ENCODE peak calls at places on chromosomes 3 and 15, in four cellular contexts. U, R, P and A are unnamed samples.

GRCh38 chr3:72655758-72656157 is 192.5 kb downstream of the SHQ1 start:
- ATAC-seq in U (no peak), R (no peak), P (no peak), A (no peak)

GRCh38 chr15:74203914-74204431 is 1.4 kb upstream of the STRA6 start:
- ATAC-seq in U (peak), R (no peak), P (no peak), A (no peak)

GRCh38 chr15:64901914-64902313 is 9.8 kb upstream of the ANKDD1A start:
- ATAC-seq in U (no peak), R (no peak), P (peak), A (no peak)

GRCh38 chr3:122358633-122359032 is 24.4 kb downstream of the MIX23 start:
- ATAC-seq in U (no peak), R (peak), P (no peak), A (no peak)

GRCh38 chr15:28084547-28084946 is 14.6 kb downstream of the OCA2 start:
- ATAC-seq in U (no peak), R (no peak), P (no peak), A (no peak)

GRCh38 chr3:194097141-194097880 is 38.6 kb upstream of the HES1 start:
- ATAC-seq in U (peak), R (no peak), P (no peak), A (peak)

GRCh38 chr15:70505411-70505919 is 257.9 kb downstream of the UACA start:
- ATAC-seq in U (peak), R (peak), P (peak), A (peak)

GRCh38 chr3:38834110-38834509 is 18.1 kb upstream of the SCN10A start:
- ATAC-seq in U (peak), R (peak), P (peak), A (peak)

GRCh38 chr3:184066211-184066610 is 13.4 kb downstream of the HTR3C start:
- ATAC-seq in U (no peak), R (no peak), P (no peak), A (no peak)

GRCh38 chr3:134427400-134428111 is 53.3 kb upstream of the AMOTL2 start:
- ATAC-seq in U (peak), R (no peak), P (no peak), A (peak)